ENCODE peak calls at places on chromosome 3, in seven cellular contexts. R is GM23338, Z is DND-41, C is heart left ventricle, D is A673, Y is cardiac muscle cell, U is HepG2. S is an unnamed sample.

GRCh38 chr3:187072582-187072981 is 66.7 kb downstream of the RPL39L start:
- DNase-seq in R (peak; percentile 11), C (no peak), D (peak; percentile 56), U (no peak), Z (no peak), Y (no peak), S (no peak)

GRCh38 chr3:125028657-125029056 is 27.1 kb downstream of the HEG1 start:
- DNase-seq in Z (no peak), R (no peak), D (no peak), Y (no peak), U (no peak), C (no peak), S (no peak)

GRCh38 chr3:188021502-188022040 is 132.4 kb upstream of the LPP start:
- DNase-seq in C (no peak), R (peak; percentile 27), Z (no peak), U (peak; percentile 85), Y (peak; percentile 80), D (no peak), S (no peak)

GRCh38 chr3:48990636-48991421 is 788 bp downstream of the P4HTM start:
- DNase-seq in D (no peak), R (peak; percentile 70), U (no peak), Z (no peak), Y (peak; percentile 25), C (peak; percentile 58), S (peak; percentile 74)

GRCh38 chr3:81894598-81894997 is 133.2 kb upstream of the GBE1 start:
- DNase-seq in Z (no peak), R (no peak), Y (no peak), U (no peak), D (no peak), C (no peak), S (no peak)

GRCh38 chr3:25707268-25707928 is 42.7 kb upstream of the TOP2B start:
- DNase-seq in Z (no peak), D (no peak), U (no peak), C (no peak), R (no peak), Y (no peak), S (no peak)

GRCh38 chr3:141108002-141108401 is 56.9 kb downstream of the SPSB4 start:
- DNase-seq in R (no peak), D (no peak), Y (no peak), Z (no peak), U (no peak), C (no peak), S (no peak)

GRCh38 chr3:45817788-45818523 is 21.6 kb upstream of the SLC6A20 start:
- DNase-seq in C (no peak), Y (peak; percentile 92), D (no peak), R (no peak), U (no peak), Z (no peak), S (no peak)

GRCh38 chr3:105440113-105440512 is 73.4 kb downstream of the ALCAM start:
- DNase-seq in Z (no peak), C (no peak), R (no peak), D (no peak), Y (no peak), U (peak; percentile 3), S (no peak)

GRCh38 chr3:189132125-189132744 is 39.5 kb upstream of the TPRG1 start:
- DNase-seq in U (peak; percentile 65), D (peak; percentile 33), R (no peak), Z (peak; percentile 87), Y (peak; percentile 90), C (peak; percentile 58), S (no peak)

GRCh38 chr3:139935071-139935865 is at the start of gene CLSTN2:
- DNase-seq in C (peak; percentile 81), R (peak; percentile 79), U (no peak), D (peak; percentile 82), Z (no peak), Y (peak; percentile 44), S (peak; percentile 92)

GRCh38 chr3:31197941-31198340 is 303.5 kb upstream of the GADL1 start:
- DNase-seq in U (no peak), D (no peak), C (no peak), Z (no peak), R (no peak), Y (no peak), S (no peak)

GRCh38 chr3:116037954-116038911 is 407.1 kb downstream of the LSAMP start:
- DNase-seq in Y (peak; percentile 6), U (no peak), Z (no peak), C (no peak), D (no peak), R (no peak), S (no peak)

GRCh38 chr3:197027151-197027895 is 2.3 kb downstream of the MELTF start:
- DNase-seq in C (peak; percentile 64), D (no peak), Z (no peak), R (no peak), Y (peak; percentile 25), U (no peak), S (peak; percentile 63)

GRCh38 chr3:194988495-194989165 is 282.3 kb downstream of the XXYLT1 start:
- DNase-seq in U (no peak), C (no peak), R (no peak), Y (no peak), Z (no peak), D (no peak), S (no peak)

GRCh38 chr3:133857767-133858166 is 37.9 kb downstream of the RAB6B start:
- DNase-seq in R (no peak), Y (no peak), D (no peak), U (no peak), Z (no peak), C (no peak), S (peak; percentile 28)

GRCh38 chr3:139227165-139227564 is 116.7 kb upstream of the MRPS22 start:
- DNase-seq in Z (no peak), R (no peak), D (no peak), Y (peak; percentile 7), C (peak; percentile 78), U (no peak), S (no peak)

GRCh38 chr3:142981108-142981507 is 17.6 kb upstream of the PAQR9 start:
- DNase-seq in Y (no peak), C (no peak), R (peak; percentile 54), U (no peak), D (no peak), Z (no peak), S (no peak)

GRCh38 chr3:68773401-68773800 is 158.9 kb downstream of the TAFA4 start:
- DNase-seq in Y (no peak), C (no peak), U (no peak), D (no peak), R (no peak), Z (no peak), S (no peak)

GRCh38 chr3:120561251-120562045 is 34.7 kb upstream of the NDUFB4 start:
- DNase-seq in Z (peak; percentile 68), D (peak; percentile 75), Y (peak; percentile 83), R (peak; percentile 88), C (peak; percentile 71), U (peak; percentile 35), S (peak; percentile 57)

GRCh38 chr3:194049394-194049793 is 86.6 kb upstream of the HES1 start:
- DNase-seq in R (no peak), C (no peak), Y (no peak), Z (no peak), U (no peak), D (no peak), S (no peak)

GRCh38 chr3:141875893-141876380 is 506 bp upstream of the ATP1B3 start:
- DNase-seq in Y (peak; percentile 73), U (no peak), Z (peak; percentile 79), C (peak; percentile 85), D (peak; percentile 85), R (peak; percentile 71), S (peak; percentile 36)

GRCh38 chr3:9884555-9885165 is 4.6 kb upstream of the CIDEC start:
- DNase-seq in Y (peak; percentile 79), U (peak; percentile 29), C (no peak), Z (no peak), D (no peak), R (no peak), S (no peak)

GRCh38 chr3:145900056-145900829 is 260.7 kb downstream of the PLOD2 start:
- DNase-seq in D (no peak), R (no peak), Z (no peak), Y (no peak), C (no peak), U (no peak), S (no peak)

GRCh38 chr3:150130404-150131100 is 159.9 kb upstream of the PFN2 start:
- DNase-seq in D (no peak), U (no peak), R (peak; percentile 86), Z (no peak), C (no peak), Y (no peak), S (peak; percentile 44)
- H3K4me3 ChIP-seq in D (no peak overlapping the region), U (no peak overlapping the region), R (no peak overlapping the region), Z (no peak overlapping the region), C (no peak overlapping the region), Y (no peak overlapping the region), S (no peak overlapping the region)

DNA sequence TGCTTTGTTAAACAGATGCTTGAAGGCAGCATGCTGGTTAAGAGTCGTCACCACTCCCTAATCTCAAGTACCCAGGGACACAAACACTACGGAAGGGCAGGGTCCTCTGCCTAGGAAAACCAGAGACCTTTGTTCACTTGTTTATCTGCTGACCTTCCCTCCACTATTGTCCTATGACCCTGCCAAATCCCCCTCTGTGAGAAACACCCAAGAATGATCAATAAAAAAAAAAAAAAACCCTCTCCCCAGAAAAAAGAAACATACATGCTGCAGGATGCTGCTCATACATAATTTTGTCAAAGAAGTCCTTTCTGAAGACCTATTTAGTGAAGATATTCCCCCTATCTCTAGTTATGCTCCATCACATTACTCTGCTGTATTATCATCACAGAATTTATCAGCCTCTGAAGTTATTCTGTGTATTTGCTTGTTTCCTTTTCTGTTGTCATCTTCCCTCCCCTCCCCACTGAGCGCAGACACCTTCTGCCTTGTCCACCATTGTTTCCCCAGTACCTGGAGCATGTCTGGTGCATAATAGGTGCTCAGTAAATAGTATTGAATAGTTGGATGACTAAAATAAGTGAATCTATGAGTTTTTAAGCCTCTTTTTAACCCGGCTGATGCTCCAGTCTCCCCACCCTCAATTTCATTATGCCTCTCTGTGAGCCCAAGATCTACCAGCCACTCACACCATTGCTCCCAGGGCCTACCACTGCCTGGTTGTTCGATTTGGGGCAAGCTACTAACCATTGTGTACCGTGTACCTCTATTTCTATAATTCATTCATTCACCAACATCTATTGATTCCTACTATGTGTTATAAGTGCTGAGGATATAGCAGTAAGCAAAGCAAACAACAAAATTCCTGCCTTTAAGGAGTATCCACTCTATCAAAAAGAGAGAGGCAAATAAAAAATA is 4.0 kb upstream of the TM4SF1 start:
- DNase-seq in Y (no peak), U (no peak), R (no peak), D (no peak), C (no peak), Z (no peak), S (no peak)
- H3K36me3 ChIP-seq in Y (no peaks in the 10 kb centered on the region), U (no peaks in the 10 kb centered on the region), R (no peaks in the 10 kb centered on the region), D (no peaks in the 10 kb centered on the region), C (no peaks in the 10 kb centered on the region), Z (no peaks in the 10 kb centered on the region), S (no peaks in the 10 kb centered on the region)

GRCh38 chr3:27536451-27536850 is 52.3 kb upstream of the SLC4A7 start:
- DNase-seq in Y (no peak), U (no peak), R (no peak), C (no peak), D (no peak), Z (no peak), S (no peak)
- H3K27me3 ChIP-seq in Y (no peaks in the 10 kb centered on the region), U (no peaks in the 10 kb centered on the region), R (peaks cover 11% of the 10 kb centered on the region), C (no peaks in the 10 kb centered on the region), D (no peaks in the 10 kb centered on the region), Z (no peaks in the 10 kb centered on the region), S (no peaks in the 10 kb centered on the region)

GRCh38 chr3:171883257-171883892 is 40.2 kb downstream of the TMEM212 start:
- DNase-seq in C (no peak), D (no peak), R (no peak), Z (no peak), Y (no peak), U (peak; percentile 92), S (no peak)
- H3K4me3 ChIP-seq in C (no peak overlapping the region), D (no peak overlapping the region), R (no peak overlapping the region), Z (no peak overlapping the region), Y (no peak overlapping the region), U (peak overlapping the region; percentile 22), S (no peak overlapping the region)